ENCODE peak calls at places on chromosomes 16 and 17, in four cellular contexts. One of them, this sample, is unnamed.

GRCh38 chr17:39699818-39700147 is at the start of gene ERBB2:
- DNase-seq in left ventricle myocardium inferior: peak; percentile 68
- DNase-seq in Panc1: no peak
- DNase-seq in right lobe of liver: peak; percentile 59
- DNase-seq in this sample: peak; percentile 42

GRCh38 chr17:12421646-12422306 is 243.9 kb upstream of the MYOCD start:
- DNase-seq in left ventricle myocardium inferior: no peak
- DNase-seq in Panc1: no peak
- DNase-seq in right lobe of liver: no peak
- DNase-seq in this sample: no peak

GRCh38 chr16:10202650-10203049 is 20.4 kb upstream of the GRIN2A start:
- DNase-seq in left ventricle myocardium inferior: no peak
- DNase-seq in Panc1: no peak
- DNase-seq in right lobe of liver: no peak
- DNase-seq in this sample: no peak

GRCh38 chr17:12940699-12941098 is 77.1 kb downstream of the ELAC2 start:
- DNase-seq in left ventricle myocardium inferior: no peak
- DNase-seq in Panc1: no peak
- DNase-seq in right lobe of liver: no peak
- DNase-seq in this sample: no peak

GRCh38 chr16:72927199-72928088 is 120.5 kb downstream of the ZFHX3 start:
- DNase-seq in left ventricle myocardium inferior: no peak
- DNase-seq in Panc1: no peak
- DNase-seq in right lobe of liver: no peak
- DNase-seq in this sample: peak; percentile 86

GRCh38 chr17:57097832-57098421 is 12.9 kb downstream of the AKAP1 start:
- DNase-seq in left ventricle myocardium inferior: no peak
- DNase-seq in Panc1: no peak
- DNase-seq in right lobe of liver: no peak
- DNase-seq in this sample: no peak

GRCh38 chr17:54172096-54172495 is 349.4 kb downstream of the KIF2B start:
- DNase-seq in left ventricle myocardium inferior: no peak
- DNase-seq in Panc1: no peak
- DNase-seq in right lobe of liver: no peak
- DNase-seq in this sample: no peak

GRCh38 chr17:42365136-42365535 is 23.1 kb downstream of the STAT3 start:
- DNase-seq in left ventricle myocardium inferior: no peak
- DNase-seq in Panc1: no peak
- DNase-seq in right lobe of liver: no peak
- DNase-seq in this sample: no peak

GRCh38 chr16:67884684-67885083 is at the start of gene NRN1L:
- DNase-seq in left ventricle myocardium inferior: peak; percentile 90
- DNase-seq in Panc1: no peak
- DNase-seq in right lobe of liver: peak; percentile 92
- DNase-seq in this sample: peak; percentile 78

GRCh38 chr16:70157477-70158260 is 15.9 kb upstream of the CLEC18C start:
- DNase-seq in left ventricle myocardium inferior: no peak
- DNase-seq in Panc1: no peak
- DNase-seq in right lobe of liver: no peak
- DNase-seq in this sample: no peak

GRCh38 chr17:79242873-79243602 is 168.4 kb downstream of the ENGASE start:
- DNase-seq in left ventricle myocardium inferior: no peak
- DNase-seq in Panc1: no peak
- DNase-seq in right lobe of liver: no peak
- DNase-seq in this sample: no peak

GRCh38 chr16:78648517-78648916 is 549.1 kb downstream of the WWOX start:
- DNase-seq in left ventricle myocardium inferior: no peak
- DNase-seq in Panc1: no peak
- DNase-seq in right lobe of liver: peak; percentile 33
- DNase-seq in this sample: no peak

GRCh38 chr16:57938936-57939871 is 31.7 kb downstream of the CNGB1 start:
- DNase-seq in left ventricle myocardium inferior: peak; percentile 80
- DNase-seq in Panc1: no peak
- DNase-seq in right lobe of liver: no peak
- DNase-seq in this sample: peak; percentile 63

GRCh38 chr17:1989135-1989534 is 36.0 kb downstream of the RTN4RL1 start:
- DNase-seq in left ventricle myocardium inferior: no peak
- DNase-seq in Panc1: no peak
- DNase-seq in right lobe of liver: no peak
- DNase-seq in this sample: peak; percentile 97

GRCh38 chr17:38326996-38327792 is 16.6 kb downstream of the GPR179 start:
- DNase-seq in left ventricle myocardium inferior: peak; percentile 28
- DNase-seq in Panc1: no peak
- DNase-seq in right lobe of liver: peak; percentile 35
- DNase-seq in this sample: no peak

GRCh38 chr16:81868057-81868748 is 89.1 kb downstream of the PLCG2 start:
- DNase-seq in left ventricle myocardium inferior: no peak
- DNase-seq in Panc1: no peak
- DNase-seq in right lobe of liver: no peak
- DNase-seq in this sample: no peak

GRCh38 chr16:22665803-22666202 is 148.2 kb upstream of the HS3ST2 start:
- DNase-seq in left ventricle myocardium inferior: no peak
- DNase-seq in Panc1: no peak
- DNase-seq in right lobe of liver: no peak
- DNase-seq in this sample: no peak

GRCh38 chr17:2042355-2042929 is 620 bp downstream of the OVCA2 start:
- DNase-seq in left ventricle myocardium inferior: no peak
- DNase-seq in Panc1: no peak
- DNase-seq in right lobe of liver: no peak
- DNase-seq in this sample: no peak

GRCh38 chr17:40329981-40330794 is 21.2 kb downstream of the RARA start:
- DNase-seq in left ventricle myocardium inferior: peak; percentile 84
- DNase-seq in Panc1: no peak
- DNase-seq in right lobe of liver: peak; percentile 89
- DNase-seq in this sample: no peak

GRCh38 chr17:4566785-4567184 is 6.4 kb upstream of the GGT6 start:
- DNase-seq in left ventricle myocardium inferior: no peak
- DNase-seq in Panc1: peak; percentile 32
- DNase-seq in right lobe of liver: no peak
- DNase-seq in this sample: peak; percentile 40

GRCh38 chr17:40695874-40696472 is 7.6 kb downstream of the KRT24 start:
- DNase-seq in left ventricle myocardium inferior: no peak
- DNase-seq in Panc1: no peak
- DNase-seq in right lobe of liver: no peak
- DNase-seq in this sample: no peak

GRCh38 chr16:11407047-11407982 is 62.1 kb downstream of the RMI2 start:
- DNase-seq in left ventricle myocardium inferior: no peak
- DNase-seq in Panc1: peak; percentile 72
- DNase-seq in right lobe of liver: no peak
- DNase-seq in this sample: peak; percentile 64

GRCh38 chr16:85192736-85193493 is 80.6 kb upstream of the CIBAR2 start:
- DNase-seq in left ventricle myocardium inferior: no peak
- DNase-seq in Panc1: no peak
- DNase-seq in right lobe of liver: no peak
- DNase-seq in this sample: no peak

GRCh38 chr17:76265624-76266243 is 586 bp downstream of the UBALD2 start:
- DNase-seq in left ventricle myocardium inferior: peak; percentile 70
- DNase-seq in Panc1: no peak
- DNase-seq in right lobe of liver: peak; percentile 70
- DNase-seq in this sample: no peak

GRCh38 chr17:74815067-74815466 is 38.9 kb upstream of the NAT9 start:
- DNase-seq in left ventricle myocardium inferior: no peak
- DNase-seq in Panc1: no peak
- DNase-seq in right lobe of liver: no peak
- DNase-seq in this sample: no peak

GRCh38 chr17:74816883-74817620 is 40.9 kb upstream of the NAT9 start:
- DNase-seq in left ventricle myocardium inferior: no peak
- DNase-seq in Panc1: no peak
- DNase-seq in right lobe of liver: no peak
- DNase-seq in this sample: no peak

GRCh38 chr17:74814453-74814852 is 38.3 kb upstream of the NAT9 start:
- DNase-seq in left ventricle myocardium inferior: no peak
- DNase-seq in Panc1: no peak
- DNase-seq in right lobe of liver: no peak
- DNase-seq in this sample: no peak

GRCh38 chr17:74813793-74814192 is 37.6 kb upstream of the NAT9 start:
- DNase-seq in left ventricle myocardium inferior: no peak
- DNase-seq in Panc1: no peak
- DNase-seq in right lobe of liver: no peak
- DNase-seq in this sample: no peak

GRCh38 chr17:74815671-74816370 is 39.7 kb upstream of the NAT9 start:
- DNase-seq in left ventricle myocardium inferior: no peak
- DNase-seq in Panc1: no peak
- DNase-seq in right lobe of liver: no peak
- DNase-seq in this sample: no peak
- TF ChIP-seq CTCF in left ventricle myocardium inferior: no peak
- TF ChIP-seq CTCF in Panc1: no peak
- TF ChIP-seq CTCF in right lobe of liver: no peak
- TF ChIP-seq CTCF in this sample: peak; percentile 38

GRCh38 chr16:8831450-8832382 is 34.1 kb downstream of the PMM2 start:
- DNase-seq in left ventricle myocardium inferior: no peak
- DNase-seq in Panc1: no peak
- DNase-seq in right lobe of liver: no peak
- DNase-seq in this sample: no peak
- H3K4me1 ChIP-seq in left ventricle myocardium inferior: peaks cover 6% of the 10 kb centered on the region
- H3K4me1 ChIP-seq in Panc1: no peaks in the 10 kb centered on the region
- H3K4me1 ChIP-seq in right lobe of liver: no peaks in the 10 kb centered on the region
- H3K4me1 ChIP-seq in this sample: peaks cover 12% of the 10 kb centered on the region

GRCh38 chr17:63833741-63834373 is 6.4 kb upstream of the FTSJ3 start:
- DNase-seq in left ventricle myocardium inferior: no peak
- DNase-seq in Panc1: no peak
- DNase-seq in right lobe of liver: no peak
- DNase-seq in this sample: no peak

GRCh38 chr17:63833026-63833740 is 5.7 kb upstream of the FTSJ3 start:
- DNase-seq in left ventricle myocardium inferior: no peak
- DNase-seq in Panc1: no peak
- DNase-seq in right lobe of liver: no peak
- DNase-seq in this sample: no peak

GRCh38 chr17:63836811-63837210 is 5.7 kb downstream of the SMARCD2 start:
- DNase-seq in left ventricle myocardium inferior: no peak
- DNase-seq in Panc1: no peak
- DNase-seq in right lobe of liver: no peak
- DNase-seq in this sample: no peak

GRCh38 chr17:63834431-63835166 is 7.1 kb upstream of the FTSJ3 start:
- DNase-seq in left ventricle myocardium inferior: no peak
- DNase-seq in Panc1: no peak
- DNase-seq in right lobe of liver: no peak
- DNase-seq in this sample: peak; percentile 70

GRCh38 chr17:63835167-63835720 is 7.2 kb downstream of the SMARCD2 start:
- DNase-seq in left ventricle myocardium inferior: no peak
- DNase-seq in Panc1: no peak
- DNase-seq in right lobe of liver: no peak
- DNase-seq in this sample: no peak
- TF ChIP-seq CTCF in left ventricle myocardium inferior: no peak
- TF ChIP-seq CTCF in Panc1: no peak
- TF ChIP-seq CTCF in right lobe of liver: no peak
- TF ChIP-seq CTCF in this sample: no peak

DNA sequence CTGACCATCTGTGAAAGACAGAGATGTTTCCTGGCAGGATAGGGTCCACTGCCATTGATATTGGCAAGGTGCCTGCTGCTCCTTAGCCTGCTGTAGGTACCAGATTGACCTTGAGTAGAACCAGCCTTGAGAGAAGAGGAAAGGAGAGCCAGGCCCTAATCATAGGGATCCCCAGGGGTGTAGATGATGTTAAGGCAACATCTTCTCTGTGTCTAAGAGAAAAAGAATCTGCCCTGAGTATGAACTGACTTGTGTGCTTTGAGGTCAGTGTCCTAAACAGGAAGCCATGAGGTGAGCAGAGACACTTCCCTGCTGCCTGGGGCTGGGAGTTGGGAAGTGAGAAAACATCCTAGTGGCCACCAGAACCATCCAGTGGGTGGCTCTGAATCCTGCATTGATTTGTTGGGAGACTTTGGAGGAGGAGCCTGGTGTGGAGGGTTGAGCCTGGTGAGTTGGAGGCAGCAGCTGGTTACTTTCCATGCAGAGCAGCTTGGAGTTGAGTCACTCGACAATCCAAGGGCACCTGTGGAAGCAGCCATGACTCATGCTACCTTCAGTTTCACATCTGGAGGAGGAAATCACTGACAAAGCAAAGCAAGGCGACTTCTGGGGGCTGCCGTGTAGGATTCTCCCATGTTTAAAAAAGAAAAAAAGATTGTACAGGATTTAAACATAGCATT is 47.8 kb downstream of the BMERB1 start:
- DNase-seq in left ventricle myocardium inferior: peak; percentile 19
- DNase-seq in Panc1: peak; percentile 98
- DNase-seq in right lobe of liver: peak; percentile 77
- DNase-seq in this sample: peak; percentile 98
- H3K4me1 ChIP-seq in left ventricle myocardium inferior: peaks cover 8% of the 10 kb centered on the region
- H3K4me1 ChIP-seq in Panc1: peaks cover 12% of the 10 kb centered on the region
- H3K4me1 ChIP-seq in right lobe of liver: peaks cover 12% of the 10 kb centered on the region
- H3K4me1 ChIP-seq in this sample: peaks cover 11% of the 10 kb centered on the region

GRCh38 chr17:49815761-49816281 is 27.3 kb downstream of the KAT7 start:
- DNase-seq in left ventricle myocardium inferior: no peak
- DNase-seq in Panc1: no peak
- DNase-seq in right lobe of liver: no peak
- DNase-seq in this sample: no peak

GRCh38 chr17:49819118-49819517 is 28.8 kb downstream of the TAC4 start:
- DNase-seq in left ventricle myocardium inferior: no peak
- DNase-seq in Panc1: no peak
- DNase-seq in right lobe of liver: no peak
- DNase-seq in this sample: no peak

GRCh38 chr17:49817993-49818392 is 29.5 kb downstream of the KAT7 start:
- DNase-seq in left ventricle myocardium inferior: no peak
- DNase-seq in Panc1: no peak
- DNase-seq in right lobe of liver: no peak
- DNase-seq in this sample: no peak

GRCh38 chr17:49819651-49820050 is 28.2 kb downstream of the TAC4 start:
- DNase-seq in left ventricle myocardium inferior: no peak
- DNase-seq in Panc1: no peak
- DNase-seq in right lobe of liver: no peak
- DNase-seq in this sample: peak; percentile 22

DNA sequence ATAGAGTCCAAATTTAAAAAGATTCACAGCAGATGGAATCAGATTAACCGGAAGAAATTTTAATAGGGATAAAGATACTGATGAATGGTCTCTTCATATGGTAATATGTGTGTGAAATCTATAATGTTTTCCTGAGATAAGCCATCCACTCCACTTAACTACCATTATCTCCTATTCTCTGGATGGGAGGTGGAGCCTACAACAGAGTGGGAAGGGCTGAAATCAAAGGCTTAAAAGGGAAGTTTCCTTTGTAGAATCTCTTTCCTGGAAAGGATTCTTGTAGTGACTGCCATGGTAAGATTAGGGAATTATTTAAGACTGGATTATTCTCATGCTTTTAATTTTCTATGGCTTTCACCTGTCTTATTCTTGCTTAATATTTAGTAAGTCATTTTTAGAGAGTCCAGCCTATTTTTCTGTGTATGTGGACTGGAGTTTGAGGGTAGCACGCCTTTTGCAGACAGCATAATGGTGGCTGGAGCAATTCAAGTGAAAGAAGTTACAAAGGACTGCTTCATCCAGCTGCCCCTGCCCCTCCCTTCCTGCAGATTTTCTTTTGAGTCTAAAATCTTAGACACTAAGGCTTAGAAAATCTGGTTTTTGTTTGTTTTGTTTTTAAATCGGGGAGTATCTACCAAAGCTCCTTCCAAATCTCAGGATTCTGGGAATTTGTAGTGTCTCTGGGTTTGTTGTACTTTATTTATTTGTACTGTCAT is 26.5 kb downstream of the KAT7 start:
- DNase-seq in left ventricle myocardium inferior: no peak
- DNase-seq in Panc1: no peak
- DNase-seq in right lobe of liver: no peak
- DNase-seq in this sample: no peak
- TF ChIP-seq CTCF in left ventricle myocardium inferior: no peak
- TF ChIP-seq CTCF in Panc1: no peak
- TF ChIP-seq CTCF in right lobe of liver: no peak
- TF ChIP-seq CTCF in this sample: no peak

GRCh38 chr17:81926451-81927144 is 937 bp downstream of the MAFG start:
- DNase-seq in left ventricle myocardium inferior: peak; percentile 81
- DNase-seq in Panc1: no peak
- DNase-seq in right lobe of liver: peak; percentile 89
- DNase-seq in this sample: no peak
- H3K4me1 ChIP-seq in left ventricle myocardium inferior: peaks cover 69% of the 10 kb centered on the region
- H3K4me1 ChIP-seq in Panc1: peaks cover 43% of the 10 kb centered on the region
- H3K4me1 ChIP-seq in right lobe of liver: peaks cover 50% of the 10 kb centered on the region
- H3K4me1 ChIP-seq in this sample: peaks cover 7% of the 10 kb centered on the region